ENCODE peak calls at places on chromosomes 7 and 10, in eight cellular contexts. W is H9, J is ELR, O is neural crest cell, H is HT1080, B is NCI-H1092, M is NCI-H1417 treated with DMSO at 0.1 percent for 48 hours, T is T-helper 17 cell. F is an unnamed sample.

GRCh38 chr10:5468262-5469106 is 30.9 kb downstream of the CALML5 start:
- DNase-seq in O (no peak), W (no peak), B (no peak), J (no peak), M (no peak), T (no peak), H (no peak), F (no peak)

GRCh38 chr7:158601090-158601489 is 13.5 kb upstream of the PTPRN2 start:
- DNase-seq in B (no peak), M (no peak), W (no peak), H (no peak), J (no peak), O (no peak), T (no peak), F (no peak)

GRCh38 chr10:80554050-80554449 is 16.3 kb downstream of the SH2D4B start:
- DNase-seq in O (no peak), B (no peak), W (no peak), J (no peak), T (no peak), M (no peak), H (no peak), F (no peak)

GRCh38 chr7:158821173-158822021 is 7.9 kb downstream of the ESYT2 start:
- DNase-seq in O (no peak), M (no peak), J (peak; percentile 95), H (peak; percentile 93), B (no peak), W (no peak), T (no peak), F (no peak)

GRCh38 chr7:3280445-3280844 is 20.6 kb upstream of the SDK1 start:
- DNase-seq in B (no peak), H (no peak), W (no peak), J (no peak), T (no peak), M (no peak), O (no peak), F (no peak)

GRCh38 chr7:144670251-144670650 is 165.6 kb downstream of the TPK1 start:
- DNase-seq in W (no peak), H (peak; percentile 38), B (no peak), M (no peak), O (no peak), J (no peak), T (no peak), F (no peak)

GRCh38 chr10:96188911-96189310 is 58.8 kb downstream of the ZNF518A start:
- DNase-seq in M (no peak), B (no peak), T (no peak), O (no peak), J (no peak), W (no peak), H (no peak), F (no peak)

GRCh38 chr7:41449286-41449685 is 253.6 kb downstream of the INHBA start:
- DNase-seq in W (no peak), M (no peak), T (no peak), J (no peak), O (no peak), H (no peak), B (no peak), F (no peak)

GRCh38 chr7:147833549-147833948 is 757.0 kb upstream of the C7orf33 start:
- DNase-seq in O (peak; percentile 1), M (no peak), W (peak; percentile 74), H (peak; percentile 34), T (no peak), B (no peak), J (no peak), F (no peak)

GRCh38 chr10:24349379-24350110 is 140.6 kb downstream of the KIAA1217 start:
- DNase-seq in H (no peak), J (peak; percentile 88), W (no peak), M (no peak), T (no peak), O (no peak), B (no peak), F (no peak)

GRCh38 chr7:129875745-129876411 is 76.9 kb downstream of the UBE2H start:
- DNase-seq in J (peak; percentile 66), B (no peak), W (no peak), M (no peak), O (no peak), T (no peak), H (peak; percentile 70), F (no peak)

GRCh38 chr7:44712012-44712411 is 36.6 kb upstream of the ZMIZ2 start:
- DNase-seq in H (no peak), T (no peak), O (no peak), M (no peak), B (no peak), W (no peak), J (peak; percentile 26), F (no peak)

GRCh38 chr7:101941481-101942383 is 124.3 kb downstream of the CUX1 start:
- DNase-seq in J (peak; percentile 79), H (peak; percentile 83), M (no peak), O (no peak), B (no peak), W (no peak), T (no peak), F (no peak)

GRCh38 chr10:31739146-31739545 is 189.5 kb downstream of the ARHGAP12 start:
- DNase-seq in W (no peak), T (no peak), J (no peak), B (no peak), O (no peak), M (no peak), H (no peak), F (no peak)